ENCODE peak calls at places on chromosome 11, in four cellular contexts. B is NCI-H1436, O is HFFc6, U is fibroblast of lung. M is an unnamed sample.

GRCh38 chr11:58334708-58335107 is 24.2 kb downstream of the OR5B17 start:
- DNase-seq in B (no peak), O (peak; percentile 89), U (peak; percentile 90), M (peak; percentile 45)

GRCh38 chr11:104602643-104603042 is 295.6 kb downstream of the CASP12 start:
- DNase-seq in B (no peak), O (no peak), U (no peak), M (no peak)

GRCh38 chr11:43748095-43748494 is 67.6 kb downstream of the HSD17B12 start:
- DNase-seq in B (no peak), O (no peak), U (no peak), M (no peak)

GRCh38 chr11:46281374-46281831 is 3.9 kb downstream of the CREB3L1 start:
- DNase-seq in B (no peak), O (no peak), U (peak; percentile 56), M (peak; percentile 39)

GRCh38 chr11:122656073-122656630 is 630 bp downstream of the UBASH3B start:
- DNase-seq in B (no peak), O (peak; percentile 50), U (peak; percentile 73), M (peak; percentile 69)

GRCh38 chr11:119113716-119114115 is 6.6 kb downstream of the C2CD2L start:
- DNase-seq in B (no peak), O (no peak), U (no peak), M (no peak)

GRCh38 chr11:125433454-125434121 is 62.5 kb downstream of the FEZ1 start:
- DNase-seq in B (no peak), O (peak; percentile 36), U (peak; percentile 55), M (peak; percentile 68)

GRCh38 chr11:1271002-1271401 is 38.4 kb downstream of the TOLLIP start:
- DNase-seq in B (no peak), O (no peak), U (peak; percentile 10), M (no peak)

GRCh38 chr11:34161812-34162506 is 56.5 kb downstream of the NAT10 start:
- DNase-seq in B (no peak), O (no peak), U (peak; percentile 80), M (peak; percentile 18)

GRCh38 chr11:34269031-34269430 is 88.8 kb downstream of the ABTB2 start:
- DNase-seq in B (no peak), O (no peak), U (peak; percentile 43), M (no peak)

GRCh38 chr11:18319914-18320313 is 2.0 kb downstream of the HPS5 start:
- DNase-seq in B (no peak), O (no peak), U (no peak), M (no peak)

GRCh38 chr11:62846177-62846576 is 6.8 kb upstream of the WDR74 start:
- DNase-seq in B (no peak), O (no peak), U (no peak), M (no peak)

GRCh38 chr11:123413636-123414035 is 16.4 kb upstream of the GRAMD1B start:
- DNase-seq in B (no peak), O (peak; percentile 27), U (no peak), M (no peak)

GRCh38 chr11:102846292-102846691 is 2.9 kb upstream of the MMP3 start:
- DNase-seq in B (no peak), O (peak; percentile 27), U (peak; percentile 59), M (no peak)

GRCh38 chr11:33847251-33847650 is 44.6 kb downstream of the LMO2 start:
- DNase-seq in B (no peak), O (no peak), U (no peak), M (no peak)

GRCh38 chr11:95762513-95762912 is 27.1 kb downstream of the FAM76B start:
- DNase-seq in B (no peak), O (no peak), U (peak; percentile 1), M (no peak)

GRCh38 chr11:87600938-87601337 is 563.2 kb downstream of the TMEM135 start:
- DNase-seq in B (no peak), O (no peak), U (peak; percentile 19), M (no peak)

GRCh38 chr11:9803685-9804413 is 140.0 kb downstream of the SWAP70 start:
- DNase-seq in B (no peak), O (no peak), U (peak; percentile 66), M (no peak)

GRCh38 chr11:19953342-19953741 is 206.9 kb downstream of the DBX1 start:
- DNase-seq in B (no peak), O (peak; percentile 25), U (peak; percentile 77), M (peak; percentile 60)

GRCh38 chr11:114399490-114399889 is 821 bp downstream of the C11orf71 start:
- DNase-seq in B (no peak), O (no peak), U (no peak), M (no peak)